ENCODE peak calls at places on chromosomes 16 and 17, in eight cellular contexts. One of them, this sample, is unnamed.
A peak's percentile ranks its signal among the peaks of the same experiment; 100 is the strongest.

GRCh38 chr17:14903810-14904209 is 361.3 kb downstream of the PMP22 start:
- DNase-seq in skeletal muscle cell: no peak
- DNase-seq in upper lobe of right lung: no peak
- DNase-seq in stimulated activated CD4-positive, alpha-beta T cell treated with anti-CD3 and anti-CD28 coated beads, Interleukin-1b, Interleukin-23, amount 100 ng/mL, for 24 hours: no peak
- DNase-seq in HCEC 1CT: no peak
- DNase-seq in amniotic stem cell: no peak
- DNase-seq in HT1080: no peak
- DNase-seq in Calu3: no peak
- DNase-seq in this sample: no peak

GRCh38 chr16:50152807-50153647 is at the start of gene TENT4B:
- DNase-seq in skeletal muscle cell: peak; percentile 49
- DNase-seq in upper lobe of right lung: peak; percentile 95
- DNase-seq in stimulated activated CD4-positive, alpha-beta T cell treated with anti-CD3 and anti-CD28 coated beads, Interleukin-1b, Interleukin-23, amount 100 ng/mL, for 24 hours: peak; percentile 80
- DNase-seq in HCEC 1CT: peak; percentile 82
- DNase-seq in amniotic stem cell: peak; percentile 55
- DNase-seq in HT1080: peak; percentile 83
- DNase-seq in Calu3: peak; percentile 91
- DNase-seq in this sample: peak; percentile 80

GRCh38 chr16:84788968-84789371 is 30.8 kb upstream of the CRISPLD2 start:
- DNase-seq in skeletal muscle cell: peak; percentile 79
- DNase-seq in upper lobe of right lung: no peak
- DNase-seq in stimulated activated CD4-positive, alpha-beta T cell treated with anti-CD3 and anti-CD28 coated beads, Interleukin-1b, Interleukin-23, amount 100 ng/mL, for 24 hours: no peak
- DNase-seq in HCEC 1CT: no peak
- DNase-seq in amniotic stem cell: peak; percentile 81
- DNase-seq in HT1080: no peak
- DNase-seq in Calu3: no peak
- DNase-seq in this sample: no peak

GRCh38 chr16:48936811-48937210 is 326.8 kb upstream of the N4BP1 start:
- DNase-seq in skeletal muscle cell: no peak
- DNase-seq in upper lobe of right lung: no peak
- DNase-seq in stimulated activated CD4-positive, alpha-beta T cell treated with anti-CD3 and anti-CD28 coated beads, Interleukin-1b, Interleukin-23, amount 100 ng/mL, for 24 hours: no peak
- DNase-seq in HCEC 1CT: no peak
- DNase-seq in amniotic stem cell: no peak
- DNase-seq in HT1080: no peak
- DNase-seq in Calu3: no peak
- DNase-seq in this sample: no peak

GRCh38 chr16:13795131-13795530 is 124.8 kb upstream of the ERCC4 start:
- DNase-seq in skeletal muscle cell: no peak
- DNase-seq in upper lobe of right lung: no peak
- DNase-seq in stimulated activated CD4-positive, alpha-beta T cell treated with anti-CD3 and anti-CD28 coated beads, Interleukin-1b, Interleukin-23, amount 100 ng/mL, for 24 hours: no peak
- DNase-seq in HCEC 1CT: no peak
- DNase-seq in amniotic stem cell: no peak
- DNase-seq in HT1080: no peak
- DNase-seq in Calu3: no peak
- DNase-seq in this sample: no peak

GRCh38 chr16:66054095-66054494 is 312.4 kb upstream of the CDH5 start:
- DNase-seq in skeletal muscle cell: no peak
- DNase-seq in upper lobe of right lung: no peak
- DNase-seq in stimulated activated CD4-positive, alpha-beta T cell treated with anti-CD3 and anti-CD28 coated beads, Interleukin-1b, Interleukin-23, amount 100 ng/mL, for 24 hours: no peak
- DNase-seq in HCEC 1CT: no peak
- DNase-seq in amniotic stem cell: no peak
- DNase-seq in HT1080: no peak
- DNase-seq in Calu3: no peak
- DNase-seq in this sample: no peak

GRCh38 chr17:65277576-65277975 is 140.4 kb downstream of the RGS9 start:
- DNase-seq in skeletal muscle cell: no peak
- DNase-seq in upper lobe of right lung: no peak
- DNase-seq in stimulated activated CD4-positive, alpha-beta T cell treated with anti-CD3 and anti-CD28 coated beads, Interleukin-1b, Interleukin-23, amount 100 ng/mL, for 24 hours: no peak
- DNase-seq in HCEC 1CT: no peak
- DNase-seq in amniotic stem cell: no peak
- DNase-seq in HT1080: no peak
- DNase-seq in Calu3: no peak
- DNase-seq in this sample: no peak

GRCh38 chr16:48451323-48451722 is 66.1 kb upstream of the SIAH1 start:
- DNase-seq in skeletal muscle cell: no peak
- DNase-seq in upper lobe of right lung: no peak
- DNase-seq in stimulated activated CD4-positive, alpha-beta T cell treated with anti-CD3 and anti-CD28 coated beads, Interleukin-1b, Interleukin-23, amount 100 ng/mL, for 24 hours: no peak
- DNase-seq in HCEC 1CT: no peak
- DNase-seq in amniotic stem cell: no peak
- DNase-seq in HT1080: no peak
- DNase-seq in Calu3: no peak
- DNase-seq in this sample: no peak

GRCh38 chr17:34302626-34303025 is 16.6 kb upstream of the CCL8 start:
- DNase-seq in skeletal muscle cell: no peak
- DNase-seq in upper lobe of right lung: no peak
- DNase-seq in stimulated activated CD4-positive, alpha-beta T cell treated with anti-CD3 and anti-CD28 coated beads, Interleukin-1b, Interleukin-23, amount 100 ng/mL, for 24 hours: no peak
- DNase-seq in HCEC 1CT: no peak
- DNase-seq in amniotic stem cell: no peak
- DNase-seq in HT1080: no peak
- DNase-seq in Calu3: no peak
- DNase-seq in this sample: no peak

GRCh38 chr17:55845385-55845784 is 94.5 kb downstream of the PCTP start:
- DNase-seq in skeletal muscle cell: peak; percentile 7
- DNase-seq in upper lobe of right lung: peak; percentile 74
- DNase-seq in stimulated activated CD4-positive, alpha-beta T cell treated with anti-CD3 and anti-CD28 coated beads, Interleukin-1b, Interleukin-23, amount 100 ng/mL, for 24 hours: peak; percentile 2
- DNase-seq in HCEC 1CT: no peak
- DNase-seq in amniotic stem cell: peak; percentile 14
- DNase-seq in HT1080: no peak
- DNase-seq in Calu3: no peak
- DNase-seq in this sample: no peak

GRCh38 chr17:2215616-2216364 is 87.8 kb downstream of the SMG6 start:
- DNase-seq in skeletal muscle cell: peak; percentile 80
- DNase-seq in upper lobe of right lung: peak; percentile 74
- DNase-seq in stimulated activated CD4-positive, alpha-beta T cell treated with anti-CD3 and anti-CD28 coated beads, Interleukin-1b, Interleukin-23, amount 100 ng/mL, for 24 hours: peak; percentile 45
- DNase-seq in HCEC 1CT: peak; percentile 88
- DNase-seq in amniotic stem cell: peak; percentile 35
- DNase-seq in HT1080: peak; percentile 82
- DNase-seq in Calu3: no peak
- DNase-seq in this sample: no peak

GRCh38 chr16:86414991-86415740 is 95.2 kb upstream of the FOXF1 start:
- DNase-seq in skeletal muscle cell: no peak
- DNase-seq in upper lobe of right lung: no peak
- DNase-seq in stimulated activated CD4-positive, alpha-beta T cell treated with anti-CD3 and anti-CD28 coated beads, Interleukin-1b, Interleukin-23, amount 100 ng/mL, for 24 hours: no peak
- DNase-seq in HCEC 1CT: no peak
- DNase-seq in amniotic stem cell: no peak
- DNase-seq in HT1080: no peak
- DNase-seq in Calu3: no peak
- DNase-seq in this sample: no peak

GRCh38 chr16:23691483-23692189 is 12.9 kb downstream of the PLK1 start:
- DNase-seq in skeletal muscle cell: no peak
- DNase-seq in upper lobe of right lung: no peak
- DNase-seq in stimulated activated CD4-positive, alpha-beta T cell treated with anti-CD3 and anti-CD28 coated beads, Interleukin-1b, Interleukin-23, amount 100 ng/mL, for 24 hours: no peak
- DNase-seq in HCEC 1CT: peak; percentile 17
- DNase-seq in amniotic stem cell: no peak
- DNase-seq in HT1080: peak; percentile 39
- DNase-seq in Calu3: no peak
- DNase-seq in this sample: no peak

GRCh38 chr17:41863074-41863843 is 2.0 kb downstream of the KLHL11 start:
- DNase-seq in skeletal muscle cell: no peak
- DNase-seq in upper lobe of right lung: no peak
- DNase-seq in stimulated activated CD4-positive, alpha-beta T cell treated with anti-CD3 and anti-CD28 coated beads, Interleukin-1b, Interleukin-23, amount 100 ng/mL, for 24 hours: no peak
- DNase-seq in HCEC 1CT: no peak
- DNase-seq in amniotic stem cell: no peak
- DNase-seq in HT1080: no peak
- DNase-seq in Calu3: no peak
- DNase-seq in this sample: no peak

GRCh38 chr17:80774643-80775281 is 216.9 kb upstream of the CHMP6 start:
- DNase-seq in skeletal muscle cell: no peak
- DNase-seq in upper lobe of right lung: no peak
- DNase-seq in stimulated activated CD4-positive, alpha-beta T cell treated with anti-CD3 and anti-CD28 coated beads, Interleukin-1b, Interleukin-23, amount 100 ng/mL, for 24 hours: no peak
- DNase-seq in HCEC 1CT: no peak
- DNase-seq in amniotic stem cell: no peak
- DNase-seq in HT1080: no peak
- DNase-seq in Calu3: no peak
- DNase-seq in this sample: peak; percentile 56

GRCh38 chr16:86029131-86029741 is 130.3 kb downstream of the IRF8 start:
- DNase-seq in skeletal muscle cell: no peak
- DNase-seq in upper lobe of right lung: peak; percentile 62
- DNase-seq in stimulated activated CD4-positive, alpha-beta T cell treated with anti-CD3 and anti-CD28 coated beads, Interleukin-1b, Interleukin-23, amount 100 ng/mL, for 24 hours: no peak
- DNase-seq in HCEC 1CT: no peak
- DNase-seq in amniotic stem cell: no peak
- DNase-seq in HT1080: no peak
- DNase-seq in Calu3: peak; percentile 34
- DNase-seq in this sample: peak; percentile 26

GRCh38 chr16:57187508-57187854 is 1.4 kb downstream of the RSPRY1 start:
- DNase-seq in skeletal muscle cell: no peak
- DNase-seq in upper lobe of right lung: no peak
- DNase-seq in stimulated activated CD4-positive, alpha-beta T cell treated with anti-CD3 and anti-CD28 coated beads, Interleukin-1b, Interleukin-23, amount 100 ng/mL, for 24 hours: no peak
- DNase-seq in HCEC 1CT: no peak
- DNase-seq in amniotic stem cell: no peak
- DNase-seq in HT1080: no peak
- DNase-seq in Calu3: no peak
- DNase-seq in this sample: no peak

GRCh38 chr17:13597723-13598347 is 3.9 kb downstream of the HS3ST3A1 start:
- DNase-seq in skeletal muscle cell: no peak
- DNase-seq in upper lobe of right lung: no peak
- DNase-seq in stimulated activated CD4-positive, alpha-beta T cell treated with anti-CD3 and anti-CD28 coated beads, Interleukin-1b, Interleukin-23, amount 100 ng/mL, for 24 hours: no peak
- DNase-seq in HCEC 1CT: peak; percentile 58
- DNase-seq in amniotic stem cell: no peak
- DNase-seq in HT1080: peak; percentile 75
- DNase-seq in Calu3: peak; percentile 33
- DNase-seq in this sample: no peak

GRCh38 chr17:77512062-77512946 is 371.5 kb downstream of the SEC14L1 start:
- DNase-seq in skeletal muscle cell: no peak
- DNase-seq in upper lobe of right lung: peak; percentile 19
- DNase-seq in stimulated activated CD4-positive, alpha-beta T cell treated with anti-CD3 and anti-CD28 coated beads, Interleukin-1b, Interleukin-23, amount 100 ng/mL, for 24 hours: no peak
- DNase-seq in HCEC 1CT: no peak
- DNase-seq in amniotic stem cell: no peak
- DNase-seq in HT1080: no peak
- DNase-seq in Calu3: no peak
- DNase-seq in this sample: no peak

GRCh38 chr16:84141143-84141670 is 3.8 kb downstream of the HSDL1 start:
- DNase-seq in skeletal muscle cell: no peak
- DNase-seq in upper lobe of right lung: no peak
- DNase-seq in stimulated activated CD4-positive, alpha-beta T cell treated with anti-CD3 and anti-CD28 coated beads, Interleukin-1b, Interleukin-23, amount 100 ng/mL, for 24 hours: no peak
- DNase-seq in HCEC 1CT: no peak
- DNase-seq in amniotic stem cell: no peak
- DNase-seq in HT1080: no peak
- DNase-seq in Calu3: peak; percentile 15
- DNase-seq in this sample: no peak

GRCh38 chr16:89363621-89364393 is 126.6 kb downstream of the ANKRD11 start:
- DNase-seq in skeletal muscle cell: no peak
- DNase-seq in upper lobe of right lung: peak; percentile 72
- DNase-seq in stimulated activated CD4-positive, alpha-beta T cell treated with anti-CD3 and anti-CD28 coated beads, Interleukin-1b, Interleukin-23, amount 100 ng/mL, for 24 hours: no peak
- DNase-seq in HCEC 1CT: peak; percentile 70
- DNase-seq in amniotic stem cell: no peak
- DNase-seq in HT1080: peak; percentile 88
- DNase-seq in Calu3: peak; percentile 71
- DNase-seq in this sample: peak; percentile 89

GRCh38 chr16:61831351-61831933 is 204.8 kb downstream of the CDH8 start:
- DNase-seq in skeletal muscle cell: no peak
- DNase-seq in upper lobe of right lung: no peak
- DNase-seq in stimulated activated CD4-positive, alpha-beta T cell treated with anti-CD3 and anti-CD28 coated beads, Interleukin-1b, Interleukin-23, amount 100 ng/mL, for 24 hours: no peak
- DNase-seq in HCEC 1CT: no peak
- DNase-seq in amniotic stem cell: no peak
- DNase-seq in HT1080: no peak
- DNase-seq in Calu3: no peak
- DNase-seq in this sample: no peak

GRCh38 chr16:29982560-29983419 is 9.1 kb downstream of the TAOK2 start:
- DNase-seq in skeletal muscle cell: no peak
- DNase-seq in upper lobe of right lung: no peak
- DNase-seq in stimulated activated CD4-positive, alpha-beta T cell treated with anti-CD3 and anti-CD28 coated beads, Interleukin-1b, Interleukin-23, amount 100 ng/mL, for 24 hours: no peak
- DNase-seq in HCEC 1CT: no peak
- DNase-seq in amniotic stem cell: no peak
- DNase-seq in HT1080: no peak
- DNase-seq in Calu3: no peak
- DNase-seq in this sample: peak; percentile 54

This sample was measured in RWPE2.